ENCODE peak calls at places on chromosomes 11 and 22, in eight cellular contexts. One of them, this sample, is unnamed.

GRCh38 chr22:39312410-39312809 is 7.0 kb downstream of the RPL3 start:
- DNase-seq in stomach: no peak
- DNase-seq in K562: no peak
- DNase-seq in breast epithelium: no peak
- DNase-seq in HCT116: no peak
- DNase-seq in upper lobe of left lung: no peak
- DNase-seq in endothelial cell of umbilical vein: no peak
- DNase-seq in transverse colon: no peak
- DNase-seq in this sample: no peak

GRCh38 chr11:97902828-97903227 is 1117.9 kb upstream of the CNTN5 start:
- DNase-seq in K562: no peak
- DNase-seq in HCT116: no peak
- DNase-seq in endothelial cell of umbilical vein: no peak
- DNase-seq in transverse colon: no peak
- DNase-seq in stomach: no peak
- DNase-seq in upper lobe of left lung: no peak
- DNase-seq in breast epithelium: no peak
- DNase-seq in this sample: no peak

GRCh38 chr11:70619591-70619990 is 221.3 kb downstream of the CTTN start:
- DNase-seq in K562: no peak
- DNase-seq in transverse colon: no peak
- DNase-seq in HCT116: no peak
- DNase-seq in breast epithelium: no peak
- DNase-seq in endothelial cell of umbilical vein: no peak
- DNase-seq in stomach: no peak
- DNase-seq in upper lobe of left lung: no peak
- DNase-seq in this sample: no peak

GRCh38 chr11:75611823-75612222 is 49.8 kb downstream of the SERPINH1 start:
- DNase-seq in stomach: no peak
- DNase-seq in transverse colon: no peak
- DNase-seq in endothelial cell of umbilical vein: no peak
- DNase-seq in HCT116: no peak
- DNase-seq in upper lobe of left lung: no peak
- DNase-seq in breast epithelium: no peak
- DNase-seq in K562: no peak
- DNase-seq in this sample: no peak

GRCh38 chr11:13286247-13286821 is 8.7 kb downstream of the BMAL1 start:
- DNase-seq in transverse colon: no peak
- DNase-seq in K562: no peak
- DNase-seq in stomach: no peak
- DNase-seq in upper lobe of left lung: no peak
- DNase-seq in breast epithelium: no peak
- DNase-seq in endothelial cell of umbilical vein: no peak
- DNase-seq in HCT116: no peak
- DNase-seq in this sample: no peak

GRCh38 chr11:6596237-6596877 is 7.1 kb downstream of the RRP8 start:
- DNase-seq in upper lobe of left lung: no peak
- DNase-seq in stomach: no peak
- DNase-seq in HCT116: no peak
- DNase-seq in K562: no peak
- DNase-seq in endothelial cell of umbilical vein: no peak
- DNase-seq in breast epithelium: no peak
- DNase-seq in transverse colon: no peak
- DNase-seq in this sample: no peak

GRCh38 chr22:35523167-35523928 is 17.3 kb upstream of the RASD2 start:
- DNase-seq in endothelial cell of umbilical vein: no peak
- DNase-seq in breast epithelium: no peak
- DNase-seq in transverse colon: no peak
- DNase-seq in HCT116: no peak
- DNase-seq in stomach: no peak
- DNase-seq in K562: no peak
- DNase-seq in upper lobe of left lung: no peak
- DNase-seq in this sample: no peak

GRCh38 chr11:13105237-13105844 is 96.2 kb downstream of the RASSF10 start:
- DNase-seq in stomach: peak; percentile 75
- DNase-seq in endothelial cell of umbilical vein: peak; percentile 99
- DNase-seq in HCT116: no peak
- DNase-seq in upper lobe of left lung: no peak
- DNase-seq in K562: peak; percentile 67
- DNase-seq in transverse colon: peak; percentile 22
- DNase-seq in breast epithelium: no peak
- DNase-seq in this sample: no peak

GRCh38 chr11:102620858-102621561 is 4.1 kb downstream of the MMP20 start:
- DNase-seq in endothelial cell of umbilical vein: peak; percentile 77
- DNase-seq in upper lobe of left lung: no peak
- DNase-seq in K562: no peak
- DNase-seq in HCT116: no peak
- DNase-seq in breast epithelium: no peak
- DNase-seq in transverse colon: no peak
- DNase-seq in stomach: no peak
- DNase-seq in this sample: no peak

GRCh38 chr22:38327805-38328204 is 10.6 kb upstream of the CSNK1E start:
- DNase-seq in K562: no peak
- DNase-seq in upper lobe of left lung: no peak
- DNase-seq in stomach: no peak
- DNase-seq in breast epithelium: no peak
- DNase-seq in endothelial cell of umbilical vein: peak; percentile 52
- DNase-seq in transverse colon: no peak
- DNase-seq in HCT116: no peak
- DNase-seq in this sample: no peak

GRCh38 chr11:57599381-57599780 is 1.9 kb downstream of the SERPING1 start:
- DNase-seq in transverse colon: no peak
- DNase-seq in K562: no peak
- DNase-seq in breast epithelium: no peak
- DNase-seq in HCT116: no peak
- DNase-seq in stomach: no peak
- DNase-seq in endothelial cell of umbilical vein: no peak
- DNase-seq in upper lobe of left lung: no peak
- DNase-seq in this sample: no peak

GRCh38 chr22:40156001-40156516 is 21.7 kb upstream of the TNRC6B start:
- DNase-seq in upper lobe of left lung: peak; percentile 65
- DNase-seq in breast epithelium: no peak
- DNase-seq in endothelial cell of umbilical vein: peak; percentile 33
- DNase-seq in HCT116: peak; percentile 51
- DNase-seq in stomach: peak; percentile 81
- DNase-seq in transverse colon: peak; percentile 57
- DNase-seq in K562: peak; percentile 35
- DNase-seq in this sample: no peak

GRCh38 chr11:19953909-19954308 is 206.4 kb downstream of the DBX1 start:
- DNase-seq in upper lobe of left lung: no peak
- DNase-seq in endothelial cell of umbilical vein: peak; percentile 78
- DNase-seq in transverse colon: no peak
- DNase-seq in HCT116: peak; percentile 24
- DNase-seq in stomach: no peak
- DNase-seq in K562: no peak
- DNase-seq in breast epithelium: no peak
- DNase-seq in this sample: no peak

GRCh38 chr11:59429924-59430516 is 3.8 kb upstream of the OR5A2 start:
- DNase-seq in endothelial cell of umbilical vein: peak; percentile 54
- DNase-seq in K562: peak; percentile 65
- DNase-seq in upper lobe of left lung: no peak
- DNase-seq in breast epithelium: no peak
- DNase-seq in transverse colon: no peak
- DNase-seq in HCT116: peak; percentile 56
- DNase-seq in stomach: no peak
- DNase-seq in this sample: peak; percentile 44

GRCh38 chr11:313787-314547 is at the start of gene IFITM1:
- DNase-seq in transverse colon: peak; percentile 62
- DNase-seq in endothelial cell of umbilical vein: peak; percentile 57
- DNase-seq in upper lobe of left lung: no peak
- DNase-seq in stomach: no peak
- DNase-seq in breast epithelium: no peak
- DNase-seq in HCT116: no peak
- DNase-seq in K562: no peak
- DNase-seq in this sample: peak; percentile 84

GRCh38 chr11:75241906-75242644 is 1.5 kb downstream of the TPBGL start:
- DNase-seq in stomach: peak; percentile 11
- DNase-seq in endothelial cell of umbilical vein: no peak
- DNase-seq in breast epithelium: no peak
- DNase-seq in HCT116: no peak
- DNase-seq in K562: no peak
- DNase-seq in transverse colon: no peak
- DNase-seq in upper lobe of left lung: no peak
- DNase-seq in this sample: no peak

GRCh38 chr11:441418-442274 is at the start of gene ANO9:
- DNase-seq in HCT116: no peak
- DNase-seq in stomach: peak; percentile 81
- DNase-seq in breast epithelium: peak; percentile 74
- DNase-seq in upper lobe of left lung: peak; percentile 79
- DNase-seq in K562: peak; percentile 79
- DNase-seq in transverse colon: peak; percentile 87
- DNase-seq in endothelial cell of umbilical vein: no peak
- DNase-seq in this sample: no peak

GRCh38 chr22:33544707-33545106 is 375.6 kb downstream of the LARGE1 start:
- DNase-seq in stomach: no peak
- DNase-seq in K562: no peak
- DNase-seq in HCT116: no peak
- DNase-seq in endothelial cell of umbilical vein: no peak
- DNase-seq in transverse colon: no peak
- DNase-seq in breast epithelium: no peak
- DNase-seq in upper lobe of left lung: no peak
- DNase-seq in this sample: no peak

GRCh38 chr22:37416806-37417205 is 10.5 kb downstream of the ELFN2 start:
- DNase-seq in stomach: no peak
- DNase-seq in K562: no peak
- DNase-seq in upper lobe of left lung: no peak
- DNase-seq in HCT116: no peak
- DNase-seq in transverse colon: no peak
- DNase-seq in endothelial cell of umbilical vein: no peak
- DNase-seq in breast epithelium: no peak
- DNase-seq in this sample: no peak

GRCh38 chr11:80349986-80350385 is 909.2 kb upstream of the TENM4 start:
- DNase-seq in upper lobe of left lung: no peak
- DNase-seq in HCT116: no peak
- DNase-seq in stomach: no peak
- DNase-seq in transverse colon: peak; percentile 31
- DNase-seq in endothelial cell of umbilical vein: no peak
- DNase-seq in K562: no peak
- DNase-seq in breast epithelium: no peak
- DNase-seq in this sample: no peak

GRCh38 chr11:18534230-18534629 is 7.5 kb upstream of the TSG101 start:
- DNase-seq in HCT116: no peak
- DNase-seq in breast epithelium: no peak
- DNase-seq in stomach: no peak
- DNase-seq in transverse colon: no peak
- DNase-seq in K562: no peak
- DNase-seq in endothelial cell of umbilical vein: no peak
- DNase-seq in upper lobe of left lung: no peak
- DNase-seq in this sample: no peak

GRCh38 chr11:70033711-70034070 is 44.4 kb upstream of the ANO1 start:
- DNase-seq in HCT116: no peak
- DNase-seq in K562: no peak
- DNase-seq in upper lobe of left lung: no peak
- DNase-seq in transverse colon: no peak
- DNase-seq in breast epithelium: no peak
- DNase-seq in stomach: no peak
- DNase-seq in endothelial cell of umbilical vein: no peak
- DNase-seq in this sample: no peak

GRCh38 chr11:48013269-48013901 is 33.0 kb downstream of the PTPRJ start:
- DNase-seq in stomach: peak; percentile 80
- DNase-seq in transverse colon: peak; percentile 50
- DNase-seq in upper lobe of left lung: peak; percentile 73
- DNase-seq in breast epithelium: peak; percentile 60
- DNase-seq in HCT116: no peak
- DNase-seq in K562: no peak
- DNase-seq in endothelial cell of umbilical vein: peak; percentile 43
- DNase-seq in this sample: no peak

GRCh38 chr11:86550757-86551156 is 121.7 kb downstream of the ME3 start:
- DNase-seq in HCT116: no peak
- DNase-seq in upper lobe of left lung: no peak
- DNase-seq in breast epithelium: no peak
- DNase-seq in stomach: no peak
- DNase-seq in K562: no peak
- DNase-seq in endothelial cell of umbilical vein: no peak
- DNase-seq in transverse colon: no peak
- DNase-seq in this sample: no peak
- H3K9me3 ChIP-seq in HCT116: no peaks in the 10 kb centered on the region
- H3K9me3 ChIP-seq in upper lobe of left lung: no peaks in the 10 kb centered on the region
- H3K9me3 ChIP-seq in breast epithelium: no peaks in the 10 kb centered on the region
- H3K9me3 ChIP-seq in stomach: no peaks in the 10 kb centered on the region
- H3K9me3 ChIP-seq in K562: no peaks in the 10 kb centered on the region
- H3K9me3 ChIP-seq in endothelial cell of umbilical vein: no peaks in the 10 kb centered on the region
- H3K9me3 ChIP-seq in transverse colon: no peaks in the 10 kb centered on the region
- H3K9me3 ChIP-seq in this sample: no peaks in the 10 kb centered on the region

GRCh38 chr22:31637375-31637937 is 24.6 kb downstream of the PISD start:
- DNase-seq in upper lobe of left lung: peak; percentile 78
- DNase-seq in endothelial cell of umbilical vein: no peak
- DNase-seq in transverse colon: no peak
- DNase-seq in K562: no peak
- DNase-seq in stomach: no peak
- DNase-seq in HCT116: no peak
- DNase-seq in breast epithelium: no peak
- DNase-seq in this sample: no peak
- TF ChIP-seq POLR2AphosphoS5 in upper lobe of left lung: no peak
- TF ChIP-seq POLR2AphosphoS5 in endothelial cell of umbilical vein: no peak
- TF ChIP-seq POLR2AphosphoS5 in transverse colon: no peak
- TF ChIP-seq POLR2AphosphoS5 in K562: no peak
- TF ChIP-seq POLR2AphosphoS5 in stomach: no peak
- TF ChIP-seq POLR2AphosphoS5 in HCT116: no peak
- TF ChIP-seq POLR2AphosphoS5 in breast epithelium: no peak
- TF ChIP-seq POLR2AphosphoS5 in this sample: no peak

GRCh38 chr22:17379939-17380710 is 10.9 kb downstream of the CECR2 start:
- DNase-seq in transverse colon: no peak
- DNase-seq in upper lobe of left lung: no peak
- DNase-seq in K562: no peak
- DNase-seq in breast epithelium: no peak
- DNase-seq in endothelial cell of umbilical vein: no peak
- DNase-seq in HCT116: no peak
- DNase-seq in stomach: no peak
- DNase-seq in this sample: no peak
- H3K4me3 ChIP-seq in transverse colon: no peak overlapping the region
- H3K4me3 ChIP-seq in upper lobe of left lung: no peak overlapping the region
- H3K4me3 ChIP-seq in K562: no peak overlapping the region
- H3K4me3 ChIP-seq in breast epithelium: no peak overlapping the region
- H3K4me3 ChIP-seq in endothelial cell of umbilical vein: no peak overlapping the region
- H3K4me3 ChIP-seq in HCT116: no peak overlapping the region
- H3K4me3 ChIP-seq in stomach: no peak overlapping the region
- H3K4me3 ChIP-seq in this sample: no peak overlapping the region

GRCh38 chr11:100592619-100593309 is 94.3 kb upstream of the ARHGAP42 start:
- DNase-seq in breast epithelium: no peak
- DNase-seq in stomach: no peak
- DNase-seq in K562: no peak
- DNase-seq in endothelial cell of umbilical vein: no peak
- DNase-seq in upper lobe of left lung: no peak
- DNase-seq in transverse colon: no peak
- DNase-seq in HCT116: no peak
- DNase-seq in this sample: no peak

GRCh38 chr11:100593321-100593720 is 93.8 kb upstream of the ARHGAP42 start:
- DNase-seq in upper lobe of left lung: no peak
- DNase-seq in K562: no peak
- DNase-seq in breast epithelium: no peak
- DNase-seq in endothelial cell of umbilical vein: no peak
- DNase-seq in transverse colon: no peak
- DNase-seq in stomach: no peak
- DNase-seq in HCT116: no peak
- DNase-seq in this sample: no peak

DNA sequence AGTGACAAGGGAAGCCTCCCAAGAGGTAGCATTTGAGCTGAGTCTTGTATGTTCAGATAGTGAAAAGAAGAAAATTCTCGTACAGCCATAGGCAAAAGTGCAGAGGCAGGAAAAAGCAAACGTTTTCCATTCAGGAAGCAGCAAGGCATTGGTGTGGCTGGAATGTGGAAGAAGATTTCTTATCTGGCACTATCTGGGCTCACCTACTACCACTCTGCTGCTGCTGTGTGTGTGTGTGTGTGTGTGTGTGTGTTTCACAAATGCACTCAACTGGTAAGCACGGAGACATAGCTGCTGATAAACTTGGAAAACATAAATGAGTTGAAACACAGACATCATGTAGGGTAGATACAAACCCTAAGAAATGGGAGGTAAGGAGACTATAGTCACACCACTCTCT is 92.8 kb upstream of the ARHGAP42 start:
- DNase-seq in stomach: no peak
- DNase-seq in endothelial cell of umbilical vein: no peak
- DNase-seq in K562: no peak
- DNase-seq in transverse colon: no peak
- DNase-seq in upper lobe of left lung: no peak
- DNase-seq in HCT116: no peak
- DNase-seq in breast epithelium: no peak
- DNase-seq in this sample: no peak
- H3K9me3 ChIP-seq in stomach: no peaks in the 10 kb centered on the region
- H3K9me3 ChIP-seq in endothelial cell of umbilical vein: no peaks in the 10 kb centered on the region
- H3K9me3 ChIP-seq in K562: no peaks in the 10 kb centered on the region
- H3K9me3 ChIP-seq in transverse colon: no peaks in the 10 kb centered on the region
- H3K9me3 ChIP-seq in upper lobe of left lung: no peaks in the 10 kb centered on the region
- H3K9me3 ChIP-seq in HCT116: no peaks in the 10 kb centered on the region
- H3K9me3 ChIP-seq in breast epithelium: no peaks in the 10 kb centered on the region
- H3K9me3 ChIP-seq in this sample: no peaks in the 10 kb centered on the region